ENCODE peak calls at places on chromosomes 7 and 10, in ten cellular contexts. One of them, this sample, is unnamed.

GRCh38 chr7:28955723-28956607 is 2.2 kb downstream of the TRIL start:
- DNase-seq in spleen: peak
- DNase-seq in heart left ventricle: peak
- DNase-seq in fibroblast of villous mesenchyme: peak
- DNase-seq in fibroblast of lung: peak
- DNase-seq in left ventricle myocardium inferior: peak
- DNase-seq in ovary: peak
- DNase-seq in choroid plexus epithelial cell: peak
- DNase-seq in AG09309: no peak
- DNase-seq in epithelial cell of esophagus: peak
- DNase-seq in this sample: peak

GRCh38 chr7:33921216-33921938 is 16.0 kb downstream of the BMPER start:
- DNase-seq in spleen: no peak
- DNase-seq in heart left ventricle: no peak
- DNase-seq in fibroblast of villous mesenchyme: peak
- DNase-seq in fibroblast of lung: peak
- DNase-seq in left ventricle myocardium inferior: peak
- DNase-seq in ovary: peak
- DNase-seq in choroid plexus epithelial cell: peak
- DNase-seq in AG09309: peak
- DNase-seq in epithelial cell of esophagus: no peak
- DNase-seq in this sample: no peak

GRCh38 chr7:139230078-139230477 is 959 bp upstream of the UBN2 start:
- DNase-seq in spleen: no peak
- DNase-seq in heart left ventricle: no peak
- DNase-seq in fibroblast of villous mesenchyme: no peak
- DNase-seq in fibroblast of lung: no peak
- DNase-seq in left ventricle myocardium inferior: no peak
- DNase-seq in ovary: no peak
- DNase-seq in choroid plexus epithelial cell: no peak
- DNase-seq in AG09309: no peak
- DNase-seq in epithelial cell of esophagus: no peak
- DNase-seq in this sample: no peak

GRCh38 chr10:12228851-12229250 is 32.9 kb downstream of the CDC123 start:
- DNase-seq in spleen: no peak
- DNase-seq in heart left ventricle: no peak
- DNase-seq in fibroblast of villous mesenchyme: no peak
- DNase-seq in fibroblast of lung: no peak
- DNase-seq in left ventricle myocardium inferior: no peak
- DNase-seq in ovary: no peak
- DNase-seq in choroid plexus epithelial cell: no peak
- DNase-seq in AG09309: no peak
- DNase-seq in epithelial cell of esophagus: no peak
- DNase-seq in this sample: no peak

GRCh38 chr10:31099664-31100063 is 68.0 kb upstream of the ZNF438 start:
- DNase-seq in spleen: no peak
- DNase-seq in heart left ventricle: no peak
- DNase-seq in fibroblast of villous mesenchyme: no peak
- DNase-seq in fibroblast of lung: no peak
- DNase-seq in left ventricle myocardium inferior: no peak
- DNase-seq in ovary: no peak
- DNase-seq in choroid plexus epithelial cell: peak
- DNase-seq in AG09309: no peak
- DNase-seq in epithelial cell of esophagus: peak
- DNase-seq in this sample: no peak

GRCh38 chr10:115136616-115137015 is 43.5 kb downstream of the ATRNL1 start:
- DNase-seq in spleen: no peak
- DNase-seq in heart left ventricle: no peak
- DNase-seq in fibroblast of villous mesenchyme: no peak
- DNase-seq in fibroblast of lung: no peak
- DNase-seq in left ventricle myocardium inferior: no peak
- DNase-seq in ovary: no peak
- DNase-seq in choroid plexus epithelial cell: no peak
- DNase-seq in AG09309: no peak
- DNase-seq in epithelial cell of esophagus: no peak
- DNase-seq in this sample: no peak

GRCh38 chr7:70764004-70764691 is 367.8 kb upstream of the GALNT17 start:
- DNase-seq in spleen: no peak
- DNase-seq in heart left ventricle: no peak
- DNase-seq in fibroblast of villous mesenchyme: no peak
- DNase-seq in fibroblast of lung: no peak
- DNase-seq in left ventricle myocardium inferior: no peak
- DNase-seq in ovary: no peak
- DNase-seq in choroid plexus epithelial cell: no peak
- DNase-seq in AG09309: no peak
- DNase-seq in epithelial cell of esophagus: no peak
- DNase-seq in this sample: no peak

GRCh38 chr10:100969175-100970075 is at the start of gene SEMA4G:
- DNase-seq in spleen: peak
- DNase-seq in heart left ventricle: no peak
- DNase-seq in fibroblast of villous mesenchyme: peak
- DNase-seq in fibroblast of lung: peak
- DNase-seq in left ventricle myocardium inferior: peak
- DNase-seq in ovary: peak
- DNase-seq in choroid plexus epithelial cell: peak
- DNase-seq in AG09309: no peak
- DNase-seq in epithelial cell of esophagus: peak
- DNase-seq in this sample: peak

GRCh38 chr7:134619627-134620331 is 26.9 kb upstream of the BPGM start:
- DNase-seq in spleen: no peak
- DNase-seq in heart left ventricle: no peak
- DNase-seq in fibroblast of villous mesenchyme: peak
- DNase-seq in fibroblast of lung: peak
- DNase-seq in left ventricle myocardium inferior: no peak
- DNase-seq in ovary: no peak
- DNase-seq in choroid plexus epithelial cell: peak
- DNase-seq in AG09309: peak
- DNase-seq in epithelial cell of esophagus: peak
- DNase-seq in this sample: no peak

GRCh38 chr7:28106316-28106957 is 74.2 kb downstream of the JAZF1 start:
- DNase-seq in spleen: no peak
- DNase-seq in heart left ventricle: no peak
- DNase-seq in fibroblast of villous mesenchyme: peak
- DNase-seq in fibroblast of lung: peak
- DNase-seq in left ventricle myocardium inferior: peak
- DNase-seq in ovary: no peak
- DNase-seq in choroid plexus epithelial cell: peak
- DNase-seq in AG09309: no peak
- DNase-seq in epithelial cell of esophagus: no peak
- DNase-seq in this sample: no peak

GRCh38 chr7:105284014-105284413 is 104.7 kb downstream of the SRPK2 start:
- DNase-seq in spleen: no peak
- DNase-seq in heart left ventricle: no peak
- DNase-seq in fibroblast of villous mesenchyme: no peak
- DNase-seq in fibroblast of lung: no peak
- DNase-seq in left ventricle myocardium inferior: no peak
- DNase-seq in ovary: no peak
- DNase-seq in choroid plexus epithelial cell: no peak
- DNase-seq in AG09309: no peak
- DNase-seq in epithelial cell of esophagus: no peak
- DNase-seq in this sample: no peak

GRCh38 chr10:76082232-76082631 is 650.8 kb downstream of the LRMDA start:
- DNase-seq in spleen: no peak
- DNase-seq in heart left ventricle: no peak
- DNase-seq in fibroblast of villous mesenchyme: no peak
- DNase-seq in fibroblast of lung: no peak
- DNase-seq in left ventricle myocardium inferior: no peak
- DNase-seq in ovary: no peak
- DNase-seq in choroid plexus epithelial cell: peak
- DNase-seq in AG09309: no peak
- DNase-seq in epithelial cell of esophagus: peak
- DNase-seq in this sample: no peak

GRCh38 chr10:96814264-96814663 is 17.8 kb upstream of the LCOR start:
- DNase-seq in spleen: no peak
- DNase-seq in heart left ventricle: no peak
- DNase-seq in fibroblast of villous mesenchyme: peak
- DNase-seq in fibroblast of lung: peak
- DNase-seq in left ventricle myocardium inferior: no peak
- DNase-seq in ovary: no peak
- DNase-seq in choroid plexus epithelial cell: peak
- DNase-seq in AG09309: peak
- DNase-seq in epithelial cell of esophagus: peak
- DNase-seq in this sample: no peak

GRCh38 chr7:16648551-16648950 is 2.6 kb downstream of the BZW2 start:
- DNase-seq in spleen: no peak
- DNase-seq in heart left ventricle: no peak
- DNase-seq in fibroblast of villous mesenchyme: no peak
- DNase-seq in fibroblast of lung: no peak
- DNase-seq in left ventricle myocardium inferior: no peak
- DNase-seq in ovary: no peak
- DNase-seq in choroid plexus epithelial cell: no peak
- DNase-seq in AG09309: no peak
- DNase-seq in epithelial cell of esophagus: no peak
- DNase-seq in this sample: no peak
- H3K4me3 ChIP-seq in spleen: no peak
- H3K4me3 ChIP-seq in heart left ventricle: no peak
- H3K4me3 ChIP-seq in fibroblast of villous mesenchyme: no peak
- H3K4me3 ChIP-seq in fibroblast of lung: peak
- H3K4me3 ChIP-seq in left ventricle myocardium inferior: peak
- H3K4me3 ChIP-seq in ovary: no peak
- H3K4me3 ChIP-seq in choroid plexus epithelial cell: no peak
- H3K4me3 ChIP-seq in AG09309: no peak
- H3K4me3 ChIP-seq in epithelial cell of esophagus: peak
- H3K4me3 ChIP-seq in this sample: no peak

DNA sequence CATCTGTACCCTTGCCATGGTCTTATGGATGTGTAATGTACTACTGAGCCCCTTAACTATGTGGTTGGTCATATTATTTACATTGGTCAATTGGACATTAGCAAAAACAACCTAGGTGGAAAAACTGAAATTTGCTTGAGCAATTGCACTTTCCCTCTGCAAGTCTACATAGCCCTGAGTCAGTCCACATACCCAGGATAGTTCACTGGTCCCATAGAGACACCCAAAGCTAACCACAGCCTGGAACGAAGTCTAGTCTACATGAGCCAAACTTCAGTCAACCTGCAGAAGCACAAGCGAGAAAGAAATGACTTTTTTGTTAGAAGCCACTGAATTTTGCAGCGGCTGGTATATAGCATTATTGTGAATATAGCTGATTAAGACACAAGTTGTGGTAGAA is 37.6 kb upstream of the COL1A2 start:
- DNase-seq in spleen: no peak
- DNase-seq in heart left ventricle: no peak
- DNase-seq in fibroblast of villous mesenchyme: no peak
- DNase-seq in fibroblast of lung: no peak
- DNase-seq in left ventricle myocardium inferior: no peak
- DNase-seq in ovary: no peak
- DNase-seq in choroid plexus epithelial cell: peak
- DNase-seq in AG09309: no peak
- DNase-seq in epithelial cell of esophagus: no peak
- DNase-seq in this sample: no peak
- TF ChIP-seq CTCF in spleen: no peak
- TF ChIP-seq CTCF in heart left ventricle: no peak
- TF ChIP-seq CTCF in fibroblast of villous mesenchyme: no peak
- TF ChIP-seq CTCF in fibroblast of lung: no peak
- TF ChIP-seq CTCF in left ventricle myocardium inferior: no peak
- TF ChIP-seq CTCF in ovary: no peak
- TF ChIP-seq CTCF in choroid plexus epithelial cell: no peak
- TF ChIP-seq CTCF in AG09309: no peak
- TF ChIP-seq CTCF in epithelial cell of esophagus: no peak
- TF ChIP-seq CTCF in this sample: no peak

GRCh38 chr10:49679480-49679893 is at the start of gene C10orf53:
- DNase-seq in spleen: no peak
- DNase-seq in heart left ventricle: no peak
- DNase-seq in fibroblast of villous mesenchyme: peak
- DNase-seq in fibroblast of lung: peak
- DNase-seq in left ventricle myocardium inferior: peak
- DNase-seq in ovary: no peak
- DNase-seq in choroid plexus epithelial cell: peak
- DNase-seq in AG09309: no peak
- DNase-seq in epithelial cell of esophagus: peak
- DNase-seq in this sample: no peak
- H3K4me3 ChIP-seq in spleen: no peak
- H3K4me3 ChIP-seq in heart left ventricle: no peak
- H3K4me3 ChIP-seq in fibroblast of villous mesenchyme: peak
- H3K4me3 ChIP-seq in fibroblast of lung: peak
- H3K4me3 ChIP-seq in left ventricle myocardium inferior: peak
- H3K4me3 ChIP-seq in ovary: no peak
- H3K4me3 ChIP-seq in choroid plexus epithelial cell: peak
- H3K4me3 ChIP-seq in AG09309: no peak
- H3K4me3 ChIP-seq in epithelial cell of esophagus: no peak
- H3K4me3 ChIP-seq in this sample: no peak

GRCh38 chr10:15211464-15211979 is 43.0 kb upstream of the NMT2 start:
- DNase-seq in spleen: no peak
- DNase-seq in heart left ventricle: no peak
- DNase-seq in fibroblast of villous mesenchyme: peak
- DNase-seq in fibroblast of lung: peak
- DNase-seq in left ventricle myocardium inferior: no peak
- DNase-seq in ovary: no peak
- DNase-seq in choroid plexus epithelial cell: peak
- DNase-seq in AG09309: peak
- DNase-seq in epithelial cell of esophagus: peak
- DNase-seq in this sample: no peak

GRCh38 chr10:15210521-15210920 is 42.0 kb upstream of the NMT2 start:
- DNase-seq in spleen: no peak
- DNase-seq in heart left ventricle: no peak
- DNase-seq in fibroblast of villous mesenchyme: no peak
- DNase-seq in fibroblast of lung: no peak
- DNase-seq in left ventricle myocardium inferior: no peak
- DNase-seq in ovary: no peak
- DNase-seq in choroid plexus epithelial cell: no peak
- DNase-seq in AG09309: no peak
- DNase-seq in epithelial cell of esophagus: no peak
- DNase-seq in this sample: no peak

GRCh38 chr10:15208221-15208620 is 39.7 kb upstream of the NMT2 start:
- DNase-seq in spleen: no peak
- DNase-seq in heart left ventricle: no peak
- DNase-seq in fibroblast of villous mesenchyme: no peak
- DNase-seq in fibroblast of lung: no peak
- DNase-seq in left ventricle myocardium inferior: no peak
- DNase-seq in ovary: no peak
- DNase-seq in choroid plexus epithelial cell: no peak
- DNase-seq in AG09309: no peak
- DNase-seq in epithelial cell of esophagus: no peak
- DNase-seq in this sample: no peak

GRCh38 chr10:15213461-15213861 is 45.0 kb upstream of the NMT2 start:
- DNase-seq in spleen: no peak
- DNase-seq in heart left ventricle: no peak
- DNase-seq in fibroblast of villous mesenchyme: no peak
- DNase-seq in fibroblast of lung: no peak
- DNase-seq in left ventricle myocardium inferior: no peak
- DNase-seq in ovary: no peak
- DNase-seq in choroid plexus epithelial cell: no peak
- DNase-seq in AG09309: no peak
- DNase-seq in epithelial cell of esophagus: no peak
- DNase-seq in this sample: no peak

DNA sequence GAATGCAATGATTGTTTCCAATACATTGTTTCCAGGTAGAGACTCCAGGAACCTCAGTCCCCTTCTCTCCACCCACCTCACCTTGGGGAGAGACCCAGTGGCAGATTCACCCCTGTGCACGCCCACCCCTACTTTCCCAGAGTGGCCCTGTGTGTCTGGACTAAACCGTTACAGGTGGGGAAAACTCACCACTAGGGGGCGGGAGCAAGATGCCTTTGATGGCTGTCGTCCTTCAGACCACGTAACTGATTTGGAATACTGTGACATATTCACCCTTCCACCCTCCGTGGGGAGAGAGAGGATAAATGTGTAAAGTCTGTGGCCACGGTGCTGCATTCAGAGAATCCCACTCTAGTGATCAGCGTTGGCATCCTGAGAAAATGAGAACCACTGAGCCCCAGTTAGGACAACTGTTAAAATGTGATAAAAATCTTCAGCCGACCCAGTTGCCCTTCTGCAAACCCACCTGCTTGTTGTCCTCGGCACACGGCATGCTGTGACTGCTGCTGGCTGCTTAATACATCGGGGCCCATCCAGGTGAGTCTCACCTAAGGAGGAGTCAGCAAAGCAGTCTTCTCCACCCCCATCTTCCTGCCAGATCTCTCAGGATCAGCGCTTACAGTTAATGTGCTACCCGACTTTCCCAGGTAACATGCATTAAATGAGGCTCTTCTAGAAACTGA is 41.5 kb upstream of the NMT2 start:
- DNase-seq in spleen: peak
- DNase-seq in heart left ventricle: peak
- DNase-seq in fibroblast of villous mesenchyme: peak
- DNase-seq in fibroblast of lung: peak
- DNase-seq in left ventricle myocardium inferior: peak
- DNase-seq in ovary: peak
- DNase-seq in choroid plexus epithelial cell: peak
- DNase-seq in AG09309: no peak
- DNase-seq in epithelial cell of esophagus: peak
- DNase-seq in this sample: peak
- TF ChIP-seq CTCF in spleen: peak
- TF ChIP-seq CTCF in heart left ventricle: peak
- TF ChIP-seq CTCF in fibroblast of villous mesenchyme: peak
- TF ChIP-seq CTCF in fibroblast of lung: peak
- TF ChIP-seq CTCF in left ventricle myocardium inferior: peak
- TF ChIP-seq CTCF in ovary: peak
- TF ChIP-seq CTCF in choroid plexus epithelial cell: peak
- TF ChIP-seq CTCF in AG09309: peak
- TF ChIP-seq CTCF in epithelial cell of esophagus: peak
- TF ChIP-seq CTCF in this sample: peak

This sample was measured in upper lobe of right lung.